ENCODE peak calls at places on chromosomes 3 and 15, in five cellular contexts. One of them, this sample, is unnamed.

GRCh38 chr3:57948782-57949242 is 59.4 kb upstream of the FLNB start:
- DNase-seq in CD4-positive, alpha-beta T cell: no peak
- DNase-seq in fibroblast of lung: peak
- DNase-seq in WTC11: no peak
- DNase-seq in BJ: no peak
- DNase-seq in this sample: no peak

GRCh38 chr15:78316211-78317077 is 17.0 kb upstream of the SKIC8 start:
- DNase-seq in CD4-positive, alpha-beta T cell: no peak
- DNase-seq in fibroblast of lung: no peak
- DNase-seq in WTC11: peak
- DNase-seq in BJ: no peak
- DNase-seq in this sample: no peak

GRCh38 chr15:51267714-51268105 is 70.7 kb downstream of the CYP19A1 start:
- DNase-seq in CD4-positive, alpha-beta T cell: no peak
- DNase-seq in fibroblast of lung: no peak
- DNase-seq in WTC11: peak
- DNase-seq in BJ: no peak
- DNase-seq in this sample: no peak

GRCh38 chr15:64667736-64668161 is 107.6 kb downstream of the RBPMS2 start:
- DNase-seq in CD4-positive, alpha-beta T cell: no peak
- DNase-seq in fibroblast of lung: peak
- DNase-seq in WTC11: no peak
- DNase-seq in BJ: peak
- DNase-seq in this sample: no peak

GRCh38 chr3:99211309-99211708 is 309.8 kb upstream of the DCBLD2 start:
- DNase-seq in CD4-positive, alpha-beta T cell: no peak
- DNase-seq in fibroblast of lung: no peak
- DNase-seq in WTC11: no peak
- DNase-seq in BJ: no peak
- DNase-seq in this sample: no peak

GRCh38 chr3:54443572-54444161 is 321.3 kb downstream of the CACNA2D3 start:
- DNase-seq in CD4-positive, alpha-beta T cell: no peak
- DNase-seq in fibroblast of lung: peak
- DNase-seq in WTC11: no peak
- DNase-seq in BJ: no peak
- DNase-seq in this sample: no peak

GRCh38 chr15:45910671-45911070 is 275.8 kb downstream of the SQOR start:
- DNase-seq in CD4-positive, alpha-beta T cell: no peak
- DNase-seq in fibroblast of lung: no peak
- DNase-seq in WTC11: no peak
- DNase-seq in BJ: no peak
- DNase-seq in this sample: no peak

GRCh38 chr15:74604983-74605809 is 10.4 kb upstream of the CLK3 start:
- DNase-seq in CD4-positive, alpha-beta T cell: no peak
- DNase-seq in fibroblast of lung: no peak
- DNase-seq in WTC11: no peak
- DNase-seq in BJ: no peak
- DNase-seq in this sample: no peak

GRCh38 chr3:197463279-197463678 is 92.5 kb downstream of the BDH1 start:
- DNase-seq in CD4-positive, alpha-beta T cell: no peak
- DNase-seq in fibroblast of lung: peak
- DNase-seq in WTC11: no peak
- DNase-seq in BJ: no peak
- DNase-seq in this sample: no peak

GRCh38 chr3:182092662-182093262 is 381.0 kb downstream of the SOX2 start:
- DNase-seq in CD4-positive, alpha-beta T cell: no peak
- DNase-seq in fibroblast of lung: peak
- DNase-seq in WTC11: no peak
- DNase-seq in BJ: no peak
- DNase-seq in this sample: no peak

GRCh38 chr15:68353418-68354145 is 76.0 kb downstream of the FEM1B start:
- DNase-seq in CD4-positive, alpha-beta T cell: no peak
- DNase-seq in fibroblast of lung: peak
- DNase-seq in WTC11: no peak
- DNase-seq in BJ: no peak
- DNase-seq in this sample: no peak

GRCh38 chr3:5756443-5756842 is 568.9 kb downstream of the EDEM1 start:
- DNase-seq in CD4-positive, alpha-beta T cell: no peak
- DNase-seq in fibroblast of lung: no peak
- DNase-seq in WTC11: no peak
- DNase-seq in BJ: no peak
- DNase-seq in this sample: no peak

GRCh38 chr3:44861412-44862220 is at the start of gene TMEM42:
- DNase-seq in CD4-positive, alpha-beta T cell: peak
- DNase-seq in fibroblast of lung: peak
- DNase-seq in WTC11: peak
- DNase-seq in BJ: peak
- DNase-seq in this sample: peak
- TF ChIP-seq CTCF in CD4-positive, alpha-beta T cell: no peak
- TF ChIP-seq CTCF in fibroblast of lung: peak
- TF ChIP-seq CTCF in WTC11: no peak
- TF ChIP-seq CTCF in BJ: peak
- TF ChIP-seq CTCF in this sample: peak

GRCh38 chr15:60932051-60932915 is 296.8 kb downstream of the RORA start:
- DNase-seq in CD4-positive, alpha-beta T cell: peak
- DNase-seq in fibroblast of lung: peak
- DNase-seq in WTC11: no peak
- DNase-seq in BJ: no peak
- DNase-seq in this sample: no peak
- TF ChIP-seq CTCF in CD4-positive, alpha-beta T cell: no peak
- TF ChIP-seq CTCF in fibroblast of lung: no peak
- TF ChIP-seq CTCF in WTC11: no peak
- TF ChIP-seq CTCF in BJ: no peak
- TF ChIP-seq CTCF in this sample: no peak

DNA sequence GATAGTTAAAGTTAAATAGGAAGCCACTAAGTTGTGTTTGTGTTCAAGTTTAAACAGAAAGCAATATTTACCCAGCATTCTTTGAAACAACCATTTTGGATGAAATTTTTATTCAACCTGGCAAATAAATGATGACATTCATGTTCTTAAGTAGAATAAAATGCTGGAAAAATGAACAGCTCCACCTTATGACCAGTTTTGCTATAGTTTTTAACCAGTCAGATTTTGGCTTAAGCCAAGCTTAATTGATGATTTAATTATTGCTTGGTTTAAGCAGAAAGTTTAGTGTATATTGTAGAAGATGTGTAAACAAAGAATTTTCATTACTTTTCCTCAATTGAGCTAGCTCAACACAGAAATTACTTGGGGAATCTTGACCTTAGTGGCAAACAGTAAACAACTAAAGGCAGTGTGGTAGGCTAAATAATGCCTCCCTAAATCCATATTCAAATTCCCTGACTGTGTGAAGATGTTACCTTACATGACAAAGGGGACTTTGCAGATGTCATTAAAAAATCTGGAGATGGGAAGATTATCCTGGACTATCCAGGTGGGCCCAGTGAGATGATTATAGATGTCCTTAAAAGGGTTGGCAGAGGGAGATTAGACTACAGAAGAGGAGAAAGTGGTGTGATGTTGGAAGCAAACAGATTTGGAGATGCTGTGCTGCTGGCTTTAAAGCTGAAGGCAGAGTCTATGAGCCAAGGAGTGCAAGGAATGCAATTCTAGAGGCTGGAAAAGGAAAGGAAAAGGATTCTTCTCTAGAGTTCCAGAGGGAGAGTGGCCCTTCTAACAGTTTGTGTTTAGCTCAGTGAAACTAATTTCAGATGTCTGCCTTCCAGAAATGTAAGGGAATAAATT is 448.6 kb upstream of the GOLIM4 start:
- DNase-seq in CD4-positive, alpha-beta T cell: no peak
- DNase-seq in fibroblast of lung: peak
- DNase-seq in WTC11: no peak
- DNase-seq in BJ: no peak
- DNase-seq in this sample: no peak
- TF ChIP-seq CTCF in CD4-positive, alpha-beta T cell: no peak
- TF ChIP-seq CTCF in fibroblast of lung: peak
- TF ChIP-seq CTCF in WTC11: no peak
- TF ChIP-seq CTCF in BJ: no peak
- TF ChIP-seq CTCF in this sample: no peak

GRCh38 chr3:52844290-52844985 is 9.6 kb upstream of the MUSTN1 start:
- DNase-seq in CD4-positive, alpha-beta T cell: no peak
- DNase-seq in fibroblast of lung: no peak
- DNase-seq in WTC11: no peak
- DNase-seq in BJ: no peak
- DNase-seq in this sample: no peak

GRCh38 chr3:52846427-52846983 is 11.7 kb upstream of the MUSTN1 start:
- DNase-seq in CD4-positive, alpha-beta T cell: no peak
- DNase-seq in fibroblast of lung: no peak
- DNase-seq in WTC11: no peak
- DNase-seq in BJ: no peak
- DNase-seq in this sample: no peak

GRCh38 chr3:52845157-52845556 is 10.3 kb upstream of the MUSTN1 start:
- DNase-seq in CD4-positive, alpha-beta T cell: no peak
- DNase-seq in fibroblast of lung: no peak
- DNase-seq in WTC11: no peak
- DNase-seq in BJ: no peak
- DNase-seq in this sample: no peak

GRCh38 chr3:52847241-52847640 is 12.4 kb upstream of the MUSTN1 start:
- DNase-seq in CD4-positive, alpha-beta T cell: no peak
- DNase-seq in fibroblast of lung: no peak
- DNase-seq in WTC11: no peak
- DNase-seq in BJ: no peak
- DNase-seq in this sample: no peak

DNA sequence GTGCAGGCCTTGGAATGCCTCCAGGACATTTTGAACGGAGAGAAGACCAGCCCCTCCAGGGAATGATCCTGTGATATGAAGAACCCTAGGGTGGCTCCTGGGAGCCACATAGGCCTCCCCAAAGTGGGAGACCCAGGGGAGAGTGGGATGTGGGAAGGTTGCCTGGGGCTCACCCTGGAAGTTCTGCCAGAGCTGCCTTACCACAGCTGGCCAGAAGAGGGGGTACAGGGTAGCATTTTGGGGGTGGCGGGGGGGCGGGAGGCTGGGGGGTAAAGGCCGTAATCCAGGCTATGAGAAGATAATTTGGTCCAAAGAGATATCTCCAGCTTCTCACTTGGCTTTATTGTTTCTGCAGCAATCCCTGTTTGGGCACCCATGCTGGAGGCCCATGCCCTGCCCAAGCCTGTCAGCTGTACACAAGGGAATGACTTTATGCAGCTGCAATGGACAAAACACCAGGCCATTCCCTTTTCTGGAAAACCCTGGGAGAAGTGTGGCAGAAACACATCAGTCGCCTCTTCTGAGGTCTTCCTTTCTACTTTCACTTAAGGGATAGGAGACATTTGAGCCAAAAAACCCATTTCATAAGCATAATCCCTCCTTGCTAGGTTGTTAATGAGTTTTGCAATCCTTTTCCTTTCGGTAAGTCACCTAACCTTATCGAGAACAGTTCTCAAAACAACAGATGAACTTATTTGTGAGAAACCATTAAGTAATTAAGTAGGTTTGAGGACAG is 11.0 kb upstream of the MUSTN1 start:
- DNase-seq in CD4-positive, alpha-beta T cell: no peak
- DNase-seq in fibroblast of lung: no peak
- DNase-seq in WTC11: peak
- DNase-seq in BJ: no peak
- DNase-seq in this sample: no peak
- TF ChIP-seq CTCF in CD4-positive, alpha-beta T cell: peak
- TF ChIP-seq CTCF in fibroblast of lung: peak
- TF ChIP-seq CTCF in WTC11: peak
- TF ChIP-seq CTCF in BJ: peak
- TF ChIP-seq CTCF in this sample: peak

DNA sequence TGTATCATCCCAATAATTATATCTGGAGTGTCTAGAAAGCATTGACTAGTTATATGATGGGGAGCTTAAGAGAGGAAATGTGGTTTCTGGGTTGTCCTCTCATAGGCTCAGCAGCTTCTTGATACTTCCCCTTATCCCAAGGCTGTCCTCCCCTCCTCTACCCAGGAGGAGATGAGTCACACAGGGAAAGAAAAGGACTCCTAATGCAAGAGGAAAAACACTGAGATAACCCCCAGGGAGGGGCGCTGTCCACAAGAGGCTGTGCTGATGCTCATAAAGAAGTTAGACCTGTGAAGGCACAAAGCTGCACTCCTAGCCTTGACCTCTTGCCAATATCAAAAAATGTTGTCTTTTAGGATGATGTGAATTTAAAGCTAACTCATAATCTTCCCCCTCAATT is 28.8 kb upstream of the GYG1 start:
- DNase-seq in CD4-positive, alpha-beta T cell: no peak
- DNase-seq in fibroblast of lung: peak
- DNase-seq in WTC11: peak
- DNase-seq in BJ: no peak
- DNase-seq in this sample: no peak
- TF ChIP-seq CTCF in CD4-positive, alpha-beta T cell: no peak
- TF ChIP-seq CTCF in fibroblast of lung: peak
- TF ChIP-seq CTCF in WTC11: no peak
- TF ChIP-seq CTCF in BJ: peak
- TF ChIP-seq CTCF in this sample: no peak

This sample was measured in progenitor cell of endocrine pancreas.